ENCODE peak calls at places on chromosomes 13 and 19, in seven cellular contexts. V is frontal cortex, S is ovary, R is hypothalamus, J is cardiac muscle cell, O is naive B cell, Z is EH. B is an unnamed sample.

GRCh38 chr19:29660835-29661234 is 4.4 kb upstream of the PLEKHF1 start:
- DNase-seq in Z (no peak), J (peak), S (no peak), V (no peak), O (no peak), R (no peak), B (no peak)

GRCh38 chr19:38727306-38727867 is 16.9 kb downstream of the CAPN12 start:
- DNase-seq in O (no peak), R (no peak), J (no peak), S (no peak), V (no peak), Z (no peak), B (no peak)

GRCh38 chr19:4577020-4577782 is 17.7 kb upstream of the SEMA6B start:
- DNase-seq in R (no peak), J (peak), V (no peak), S (no peak), O (no peak), Z (peak), B (peak)

GRCh38 chr13:20124303-20124702 is 36.5 kb downstream of the GJA3 start:
- DNase-seq in V (no peak), Z (peak), O (no peak), J (no peak), R (no peak), S (no peak), B (no peak)

GRCh38 chr19:2547033-2547680 is 71.2 kb downstream of the GADD45B start:
- DNase-seq in O (no peak), S (no peak), Z (no peak), J (no peak), R (no peak), V (no peak), B (no peak)

GRCh38 chr13:20566917-20567755 is at the start of gene IFT88:
- DNase-seq in Z (peak), S (peak), O (peak), J (peak), R (peak), V (peak), B (peak)

GRCh38 chr19:58581227-58582141 is 8.3 kb upstream of the MZF1 start:
- DNase-seq in Z (peak), O (peak), V (peak), J (peak), R (no peak), S (peak), B (no peak)

GRCh38 chr13:110650436-110650835 is 35.1 kb downstream of the NAXD start:
- DNase-seq in R (no peak), V (no peak), S (no peak), O (no peak), Z (no peak), J (no peak), B (no peak)

GRCh38 chr19:35000647-35001501 is 751 bp downstream of the GRAMD1A start:
- DNase-seq in Z (peak), R (no peak), O (peak), S (peak), V (peak), J (peak), B (peak)

GRCh38 chr13:111552891-111553637 is 232.6 kb downstream of the TEX29 start:
- DNase-seq in O (no peak), Z (no peak), S (no peak), J (no peak), V (no peak), R (no peak), B (no peak)

GRCh38 chr13:50366488-50367174 is 351.4 kb downstream of the KCNRG start:
- DNase-seq in O (no peak), Z (no peak), S (no peak), V (no peak), J (no peak), R (no peak), B (peak)

GRCh38 chr13:43227721-43228120 is 204.3 kb downstream of the DNAJC15 start:
- DNase-seq in Z (peak), O (no peak), V (no peak), J (peak), R (no peak), S (no peak), B (peak)

GRCh38 chr19:58346961-58347929 is 6.0 kb downstream of the A1BG start:
- DNase-seq in S (no peak), V (peak), R (peak), Z (peak), O (peak), J (peak), B (peak)

GRCh38 chr19:50002386-50002960 is 22.7 kb downstream of the VRK3 start:
- DNase-seq in Z (no peak), O (no peak), V (no peak), R (no peak), S (no peak), J (no peak), B (no peak)